ENCODE peak calls at places on chromosomes 11 and 22, in ten cellular contexts. X is activated T-helper 2 cell treated with anti-CD3 and anti-CD28 coated beads, Interferon-gamma antibody, Interleukin-2, Interleukin-4, amounts not matched to agents 10 μg/mL and 5 μg/mL and 100 μg/mL, durations not matched to agents 14 hours and 24 hours and 36 hours; Y is iris pigment epithelial cell; J is T follicular helper cell; V is neural crest cell; R is T1000; P is ELR; G is globus pallidus; C is NCI-H1092 treated with DMSO at 0.1 percent for 48 hours; U is activated CD4-positive, alpha-beta T cell treated with anti-CD3 and anti-CD28 coated beads for 24 hours. Z is an unnamed sample.

GRCh38 chr11:81647374-81647773 is 1086.3 kb downstream of the FAM181B start:
- DNase-seq in X (no peak), Y (no peak), J (no peak), V (no peak), R (no peak), P (no peak), G (no peak), C (no peak), U (no peak), Z (no peak)

GRCh38 chr22:42939941-42940653 is 74.9 kb downstream of the PACSIN2 start:
- DNase-seq in X (no peak), Y (peak; percentile 89), J (no peak), V (no peak), R (peak; percentile 29), P (peak; percentile 87), G (no peak), C (no peak), U (no peak), Z (peak; percentile 40)

GRCh38 chr11:74171630-74172465 is 759 bp downstream of the PPME1 start:
- DNase-seq in X (no peak), Y (no peak), J (no peak), V (no peak), R (no peak), P (peak; percentile 18), G (no peak), C (peak; percentile 30), U (no peak), Z (no peak)

GRCh38 chr11:126857860-126858808 is 142.4 kb downstream of the KIRREL3 start:
- DNase-seq in X (no peak), Y (peak; percentile 1), J (no peak), V (no peak), R (no peak), P (no peak), G (no peak), C (peak; percentile 99), U (no peak), Z (peak; percentile 18)

GRCh38 chr22:31526275-31526674 is 29.9 kb downstream of the SFI1 start:
- DNase-seq in X (no peak), Y (no peak), J (no peak), V (no peak), R (no peak), P (no peak), G (no peak), C (no peak), U (no peak), Z (no peak)

GRCh38 chr11:13169709-13170108 is 107.9 kb upstream of the BMAL1 start:
- DNase-seq in X (no peak), Y (peak; percentile 84), J (no peak), V (no peak), R (no peak), P (peak; percentile 78), G (no peak), C (no peak), U (no peak), Z (no peak)

GRCh38 chr11:27722117-27722844 is 22.0 kb upstream of the BDNF start:
- DNase-seq in X (no peak), Y (peak; percentile 72), J (no peak), V (peak; percentile 18), R (no peak), P (peak; percentile 74), G (no peak), C (peak; percentile 16), U (no peak), Z (no peak)

GRCh38 chr11:12806113-12806512 is 131.9 kb downstream of the TEAD1 start:
- DNase-seq in X (no peak), Y (no peak), J (no peak), V (no peak), R (no peak), P (no peak), G (no peak), C (no peak), U (no peak), Z (no peak)

GRCh38 chr11:22472306-22472705 is 134.1 kb downstream of the SLC17A6 start:
- DNase-seq in X (no peak), Y (peak; percentile 34), J (no peak), V (no peak), R (no peak), P (no peak), G (no peak), C (peak; percentile 17), U (no peak), Z (no peak)

GRCh38 chr11:48018561-48019229 is 38.3 kb downstream of the PTPRJ start:
- DNase-seq in X (no peak), Y (no peak), J (no peak), V (no peak), R (no peak), P (no peak), G (no peak), C (no peak), U (no peak), Z (no peak)

GRCh38 chr11:72100009-72100408 is 3.1 kb downstream of the LAMTOR1 start:
- DNase-seq in X (no peak), Y (no peak), J (no peak), V (no peak), R (no peak), P (no peak), G (no peak), C (no peak), U (no peak), Z (no peak)

Z was measured in NCI-H2029 treated with DMSO at 0.1 percent for 48 hours.